ENCODE peak calls at places on chromosomes 5 and 9, in four cellular contexts. A is heart right ventricle, Z is colonic mucosa, Q is Karpas-422. S is an unnamed sample.

GRCh38 chr5:643811-644271 is 31.7 kb downstream of the CEP72 start:
- DNase-seq in A (no peak), Z (no peak), Q (peak; percentile 91), S (no peak)

GRCh38 chr5:172798422-172799215 is 27.6 kb upstream of the DUSP1 start:
- DNase-seq in A (no peak), Z (no peak), Q (no peak), S (no peak)

GRCh38 chr5:111950660-111951059 is 193.7 kb upstream of the NREP start:
- DNase-seq in A (no peak), Z (no peak), Q (no peak), S (no peak)

GRCh38 chr5:16108418-16108817 is 71.2 kb downstream of the MARCHF11 start:
- DNase-seq in A (no peak), Z (no peak), Q (no peak), S (no peak)

GRCh38 chr5:4700082-4700481 is 440.0 kb upstream of the ADAMTS16 start:
- DNase-seq in A (peak; percentile 40), Z (no peak), Q (peak; percentile 84), S (peak; percentile 78)

GRCh38 chr5:168989731-168990505 is 311.0 kb downstream of the SLIT3 start:
- DNase-seq in A (no peak), Z (no peak), Q (peak; percentile 53), S (no peak)

GRCh38 chr5:103849934-103850333 is 287.3 kb upstream of the NUDT12 start:
- DNase-seq in A (no peak), Z (no peak), Q (no peak), S (no peak)

GRCh38 chr5:112616812-112617547 is 120.7 kb upstream of the APC start:
- DNase-seq in A (no peak), Z (no peak), Q (no peak), S (no peak)

GRCh38 chr5:139278540-139279274 is 14.8 kb upstream of the MATR3 start:
- DNase-seq in A (no peak), Z (no peak), Q (no peak), S (no peak)

GRCh38 chr5:1926471-1927341 is 44.0 kb upstream of the IRX4 start:
- DNase-seq in A (no peak), Z (no peak), Q (no peak), S (no peak)

GRCh38 chr9:130042931-130043653 is at the start of gene FNBP1:
- DNase-seq in A (peak; percentile 84), Z (peak; percentile 80), Q (peak; percentile 91), S (peak; percentile 92)

GRCh38 chr9:35078066-35078465 is 1.7 kb downstream of the FANCG start:
- DNase-seq in A (no peak), Z (no peak), Q (no peak), S (no peak)

GRCh38 chr5:95892784-95893354 is 68.8 kb downstream of the ELL2 start:
- DNase-seq in A (no peak), Z (peak; percentile 55), Q (peak; percentile 77), S (peak; percentile 45)

GRCh38 chr9:107644774-107645463 is 155.3 kb upstream of the KLF4 start:
- DNase-seq in A (peak; percentile 43), Z (peak; percentile 53), Q (no peak), S (no peak)

GRCh38 chr9:98833090-98833956 is 25.9 kb downstream of the GALNT12 start:
- DNase-seq in A (peak; percentile 36), Z (no peak), Q (no peak), S (no peak)

GRCh38 chr9:72615931-72616330 is 94.5 kb downstream of the TMC1 start:
- DNase-seq in A (no peak), Z (no peak), Q (no peak), S (no peak)

GRCh38 chr9:84354035-84354434 is 13.5 kb upstream of the SLC28A3 start:
- DNase-seq in A (no peak), Z (no peak), Q (no peak), S (no peak)

GRCh38 chr5:1789838-1790462 is 9.7 kb downstream of the MRPL36 start:
- DNase-seq in A (no peak), Z (no peak), Q (no peak), S (no peak)

GRCh38 chr5:61599370-61600140 is 267.5 kb downstream of the ZSWIM6 start:
- DNase-seq in A (no peak), Z (no peak), Q (no peak), S (peak; percentile 47)

GRCh38 chr5:76290321-76290757 is 112.7 kb upstream of the IQGAP2 start:
- DNase-seq in A (no peak), Z (no peak), Q (no peak), S (no peak)

GRCh38 chr9:16425572-16425971 is 444.9 kb downstream of the BNC2 start:
- DNase-seq in A (no peak), Z (no peak), Q (no peak), S (no peak)

GRCh38 chr5:78985407-78986223 is 505 bp upstream of the ARSB start:
- DNase-seq in A (no peak), Z (peak; percentile 57), Q (peak; percentile 47), S (peak; percentile 57)

GRCh38 chr9:129384138-129384886 is 206.3 kb upstream of the IER5L start:
- DNase-seq in A (no peak), Z (no peak), Q (no peak), S (no peak)

GRCh38 chr5:113122053-113122452 is 145.5 kb downstream of the DCP2 start:
- DNase-seq in A (no peak), Z (no peak), Q (no peak), S (no peak)

GRCh38 chr5:73540192-73540591 is 25.2 kb downstream of the ANKRA2 start:
- DNase-seq in A (no peak), Z (no peak), Q (no peak), S (peak; percentile 28)

GRCh38 chr5:172420215-172420934 is 34.0 kb downstream of the SH3PXD2B start:
- DNase-seq in A (no peak), Z (peak; percentile 92), Q (peak; percentile 81), S (peak; percentile 82)

GRCh38 chr9:75932026-75932425 is 41.6 kb downstream of the PCSK5 start:
- DNase-seq in A (no peak), Z (no peak), Q (no peak), S (no peak)

GRCh38 chr5:41510176-41510831 is at the start of gene PLCXD3:
- DNase-seq in A (peak; percentile 45), Z (peak; percentile 22), Q (no peak), S (peak; percentile 29)

GRCh38 chr9:16509946-16510504 is 360.4 kb downstream of the BNC2 start:
- DNase-seq in A (no peak), Z (no peak), Q (no peak), S (peak; percentile 30)

DNA sequence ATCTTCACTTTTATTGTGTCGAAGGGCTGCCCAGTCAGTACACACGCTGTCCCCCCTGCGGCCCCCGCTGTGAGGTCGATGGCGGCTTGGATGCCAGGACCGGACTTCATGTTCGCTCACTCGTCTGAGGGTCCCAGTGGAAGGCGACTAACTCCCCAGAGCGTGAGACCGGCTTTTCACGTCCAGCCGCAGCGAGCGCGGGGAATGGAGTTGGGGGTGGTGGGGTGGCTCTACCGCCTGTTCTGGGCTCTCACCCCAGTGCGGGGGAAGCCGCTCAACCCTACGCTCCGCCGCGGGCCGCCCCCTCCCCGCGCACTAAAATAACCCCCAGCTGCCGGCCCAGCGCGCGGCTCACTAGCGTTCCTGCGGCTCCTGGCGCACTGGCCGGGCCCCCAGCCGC is at the start of gene SLC25A2:
- DNase-seq in A (no peak), Z (no peak), Q (no peak), S (no peak)
- H3K9me3 ChIP-seq in A (peaks cover 79% of the 10 kb centered on the region), Z (peaks cover 18% of the 10 kb centered on the region), Q (peaks cover 41% of the 10 kb centered on the region), S (peaks cover 36% of the 10 kb centered on the region)

GRCh38 chr5:10709409-10709808 is 51.6 kb downstream of the DAP start:
- DNase-seq in A (no peak), Z (no peak), Q (no peak), S (no peak)
- H3K9me3 ChIP-seq in A (no peaks in the 10 kb centered on the region), Z (no peaks in the 10 kb centered on the region), Q (no peaks in the 10 kb centered on the region), S (no peaks in the 10 kb centered on the region)

GRCh38 chr5:179827684-179828083 is 7.0 kb downstream of the SQSTM1 start:
- DNase-seq in A (no peak), Z (peak; percentile 83), Q (no peak), S (no peak)
- H3K9me3 ChIP-seq in A (no peaks in the 10 kb centered on the region), Z (no peaks in the 10 kb centered on the region), Q (no peaks in the 10 kb centered on the region), S (no peaks in the 10 kb centered on the region)

GRCh38 chr5:40089269-40089668 is 590.4 kb upstream of the PTGER4 start:
- DNase-seq in A (no peak), Z (no peak), Q (peak; percentile 47), S (no peak)
- H3K9me3 ChIP-seq in A (peaks cover 9% of the 10 kb centered on the region), Z (no peaks in the 10 kb centered on the region), Q (peaks cover 3% of the 10 kb centered on the region), S (peaks cover 4% of the 10 kb centered on the region)

GRCh38 chr5:131581710-131582109 is 53.3 kb downstream of the RAPGEF6 start:
- DNase-seq in A (no peak), Z (no peak), Q (no peak), S (no peak)

GRCh38 chr5:131575660-131576227 is 59.3 kb downstream of the RAPGEF6 start:
- DNase-seq in A (no peak), Z (no peak), Q (no peak), S (no peak)

GRCh38 chr5:131579917-131580671 is 54.9 kb downstream of the RAPGEF6 start:
- DNase-seq in A (no peak), Z (no peak), Q (no peak), S (no peak)
- H3K9me3 ChIP-seq in A (no peaks in the 10 kb centered on the region), Z (no peaks in the 10 kb centered on the region), Q (no peaks in the 10 kb centered on the region), S (no peaks in the 10 kb centered on the region)

S was measured in hepatocyte.